ENCODE peak calls at places on chromosome 20, in seven cellular contexts. One of them, this sample, is unnamed.

GRCh38 chr20:23924751-23925150 is 45.2 kb upstream of the CST5 start:
- DNase-seq in fibroblast of lung: no peak
- DNase-seq in naive thymus-derived CD4-positive, alpha-beta T cell: no peak
- DNase-seq in GM12878: no peak
- DNase-seq in Karpas-422: no peak
- DNase-seq in A549: no peak
- DNase-seq in kidney: no peak
- DNase-seq in this sample: no peak

GRCh38 chr20:19375301-19375885 is 163.0 kb downstream of the SLC24A3 start:
- DNase-seq in fibroblast of lung: no peak
- DNase-seq in naive thymus-derived CD4-positive, alpha-beta T cell: no peak
- DNase-seq in GM12878: no peak
- DNase-seq in Karpas-422: no peak
- DNase-seq in A549: no peak
- DNase-seq in kidney: no peak
- DNase-seq in this sample: no peak

GRCh38 chr20:62601172-62601571 is 41.1 kb upstream of the SLCO4A1 start:
- DNase-seq in fibroblast of lung: no peak
- DNase-seq in naive thymus-derived CD4-positive, alpha-beta T cell: no peak
- DNase-seq in GM12878: no peak
- DNase-seq in Karpas-422: no peak
- DNase-seq in A549: no peak
- DNase-seq in kidney: no peak
- DNase-seq in this sample: no peak

GRCh38 chr20:62413025-62413580 is 6.0 kb upstream of the CABLES2 start:
- DNase-seq in fibroblast of lung: no peak
- DNase-seq in naive thymus-derived CD4-positive, alpha-beta T cell: no peak
- DNase-seq in GM12878: no peak
- DNase-seq in Karpas-422: no peak
- DNase-seq in A549: no peak
- DNase-seq in kidney: no peak
- DNase-seq in this sample: no peak

GRCh38 chr20:57259179-57260021 is 7.0 kb downstream of the BMP7 start:
- DNase-seq in fibroblast of lung: no peak
- DNase-seq in naive thymus-derived CD4-positive, alpha-beta T cell: no peak
- DNase-seq in GM12878: no peak
- DNase-seq in Karpas-422: no peak
- DNase-seq in A549: no peak
- DNase-seq in kidney: no peak
- DNase-seq in this sample: no peak

GRCh38 chr20:23160536-23161243 is 74.6 kb upstream of the CD93 start:
- DNase-seq in fibroblast of lung: peak
- DNase-seq in naive thymus-derived CD4-positive, alpha-beta T cell: no peak
- DNase-seq in GM12878: no peak
- DNase-seq in Karpas-422: peak
- DNase-seq in A549: no peak
- DNase-seq in kidney: no peak
- DNase-seq in this sample: no peak

GRCh38 chr20:24970030-24970553 is 21.0 kb downstream of the CST7 start:
- DNase-seq in fibroblast of lung: no peak
- DNase-seq in naive thymus-derived CD4-positive, alpha-beta T cell: no peak
- DNase-seq in GM12878: no peak
- DNase-seq in Karpas-422: no peak
- DNase-seq in A549: no peak
- DNase-seq in kidney: no peak
- DNase-seq in this sample: no peak

GRCh38 chr20:38523697-38524096 is 51.1 kb downstream of the RALGAPB start:
- DNase-seq in fibroblast of lung: peak
- DNase-seq in naive thymus-derived CD4-positive, alpha-beta T cell: no peak
- DNase-seq in GM12878: no peak
- DNase-seq in Karpas-422: no peak
- DNase-seq in A549: peak
- DNase-seq in kidney: no peak
- DNase-seq in this sample: peak

GRCh38 chr20:47296950-47297349 is 59.5 kb downstream of the ZMYND8 start:
- DNase-seq in fibroblast of lung: no peak
- DNase-seq in naive thymus-derived CD4-positive, alpha-beta T cell: peak
- DNase-seq in GM12878: no peak
- DNase-seq in Karpas-422: no peak
- DNase-seq in A549: peak
- DNase-seq in kidney: no peak
- DNase-seq in this sample: no peak

DNA sequence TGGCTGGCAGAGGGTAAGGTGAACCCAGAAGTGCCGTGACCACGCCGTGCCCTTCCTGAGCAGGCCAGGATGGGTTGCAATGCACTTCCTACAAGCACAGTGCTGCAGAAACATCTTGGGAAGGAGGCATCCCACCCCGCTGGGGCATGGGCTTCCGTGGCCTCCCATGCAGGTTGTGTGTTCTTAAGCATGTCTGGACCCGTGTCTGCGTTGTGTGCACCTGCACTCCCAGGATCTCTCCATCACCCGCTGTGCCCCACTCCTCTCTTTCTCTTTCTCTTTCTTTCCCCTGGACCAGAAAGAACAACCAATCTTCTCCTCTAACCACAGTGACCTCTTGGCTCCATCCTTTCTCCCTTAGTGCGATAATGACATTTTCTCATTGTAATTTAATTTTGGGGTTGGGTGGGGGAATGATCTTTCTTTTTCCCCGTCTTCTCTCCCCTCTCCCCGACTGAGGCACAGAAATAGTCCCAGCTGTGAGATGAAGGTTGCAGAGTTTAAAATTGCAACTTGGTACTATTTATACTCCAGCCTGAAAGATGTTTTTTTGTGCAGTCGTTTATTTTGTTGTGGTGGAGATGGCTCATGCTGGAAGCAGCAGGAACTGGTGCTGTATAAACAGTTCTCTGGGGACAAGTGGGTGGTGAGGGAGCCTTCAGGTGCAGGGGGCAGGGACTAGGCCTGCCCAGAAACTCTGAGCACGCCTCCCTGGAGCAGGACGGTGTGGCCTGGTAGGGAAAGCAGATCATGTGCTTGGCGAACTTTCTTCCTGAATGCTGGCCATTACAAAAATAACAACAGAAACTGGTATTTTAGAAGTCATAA is 20.5 kb downstream of the BCAS4 start:
- DNase-seq in fibroblast of lung: peak
- DNase-seq in naive thymus-derived CD4-positive, alpha-beta T cell: peak
- DNase-seq in GM12878: peak
- DNase-seq in Karpas-422: peak
- DNase-seq in A549: no peak
- DNase-seq in kidney: peak
- DNase-seq in this sample: peak
- H3K4me3 ChIP-seq in fibroblast of lung: no peak
- H3K4me3 ChIP-seq in naive thymus-derived CD4-positive, alpha-beta T cell: peak
- H3K4me3 ChIP-seq in GM12878: peak
- H3K4me3 ChIP-seq in Karpas-422: peak
- H3K4me3 ChIP-seq in A549: no peak
- H3K4me3 ChIP-seq in kidney: no peak
- H3K4me3 ChIP-seq in this sample: no peak

DNA sequence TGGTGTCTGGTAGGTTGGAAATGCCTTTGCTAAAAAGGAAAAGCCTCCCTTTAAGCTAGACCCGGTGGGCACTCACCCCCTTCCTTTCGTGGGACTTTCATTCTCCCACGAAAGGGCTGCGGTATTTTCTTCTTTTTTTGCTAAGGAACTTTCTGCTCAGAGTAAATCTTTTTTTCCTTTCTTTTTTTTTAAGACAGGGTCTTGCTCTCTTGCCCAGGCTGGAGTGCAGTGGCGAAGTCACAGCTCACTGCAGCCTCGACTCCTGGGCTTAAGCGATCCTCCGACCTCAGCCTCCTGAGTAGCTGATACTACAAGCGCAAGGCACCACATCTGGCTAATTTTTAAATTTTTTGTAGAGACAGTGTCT is 4.0 kb downstream of the TP53TG5 start:
- DNase-seq in fibroblast of lung: no peak
- DNase-seq in naive thymus-derived CD4-positive, alpha-beta T cell: no peak
- DNase-seq in GM12878: no peak
- DNase-seq in Karpas-422: no peak
- DNase-seq in A549: no peak
- DNase-seq in kidney: no peak
- DNase-seq in this sample: no peak
- H3K4me3 ChIP-seq in fibroblast of lung: no peak
- H3K4me3 ChIP-seq in naive thymus-derived CD4-positive, alpha-beta T cell: peak
- H3K4me3 ChIP-seq in GM12878: no peak
- H3K4me3 ChIP-seq in Karpas-422: no peak
- H3K4me3 ChIP-seq in A549: peak
- H3K4me3 ChIP-seq in kidney: peak
- H3K4me3 ChIP-seq in this sample: peak

DNA sequence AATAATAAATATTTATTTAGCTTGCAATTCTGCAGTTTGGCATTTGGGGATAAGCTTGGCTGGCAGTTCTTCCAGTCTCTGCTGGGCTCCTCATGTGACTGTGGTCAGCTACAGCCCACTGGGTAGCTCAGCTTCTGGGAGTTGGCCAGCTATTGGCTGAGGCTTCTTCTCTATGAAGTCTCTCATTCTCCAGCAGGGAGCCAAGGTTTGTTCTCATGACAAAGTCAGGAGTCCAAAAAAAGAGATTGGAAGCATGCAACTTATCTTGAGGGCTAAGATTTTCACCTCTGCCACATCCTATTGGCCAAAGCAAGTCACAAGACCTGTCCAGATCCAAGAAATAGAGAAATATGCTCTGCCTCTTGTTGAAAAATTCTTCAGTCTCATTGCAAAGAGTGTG is 94.6 kb downstream of the SNAP25 start:
- DNase-seq in fibroblast of lung: peak
- DNase-seq in naive thymus-derived CD4-positive, alpha-beta T cell: no peak
- DNase-seq in GM12878: no peak
- DNase-seq in Karpas-422: no peak
- DNase-seq in A549: no peak
- DNase-seq in kidney: no peak
- DNase-seq in this sample: no peak
- H3K4me3 ChIP-seq in fibroblast of lung: no peak
- H3K4me3 ChIP-seq in naive thymus-derived CD4-positive, alpha-beta T cell: no peak
- H3K4me3 ChIP-seq in GM12878: no peak
- H3K4me3 ChIP-seq in Karpas-422: no peak
- H3K4me3 ChIP-seq in A549: no peak
- H3K4me3 ChIP-seq in kidney: no peak
- H3K4me3 ChIP-seq in this sample: no peak

DNA sequence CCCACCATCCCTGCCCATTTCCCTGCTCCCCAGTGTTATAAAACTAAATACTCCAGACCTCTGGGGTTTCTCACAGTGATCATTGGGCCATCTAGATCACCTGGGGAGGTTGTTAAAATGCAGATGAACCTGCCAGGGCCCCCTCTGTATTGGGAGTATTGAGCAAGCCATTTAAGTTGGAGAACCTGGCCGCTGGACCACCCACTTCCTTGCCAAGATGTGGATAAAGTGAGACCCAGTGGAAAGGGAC is 1.5 kb downstream of the ID1 start:
- DNase-seq in fibroblast of lung: no peak
- DNase-seq in naive thymus-derived CD4-positive, alpha-beta T cell: no peak
- DNase-seq in GM12878: no peak
- DNase-seq in Karpas-422: no peak
- DNase-seq in A549: no peak
- DNase-seq in kidney: no peak
- DNase-seq in this sample: no peak
- H3K4me3 ChIP-seq in fibroblast of lung: peak
- H3K4me3 ChIP-seq in naive thymus-derived CD4-positive, alpha-beta T cell: no peak
- H3K4me3 ChIP-seq in GM12878: no peak
- H3K4me3 ChIP-seq in Karpas-422: no peak
- H3K4me3 ChIP-seq in A549: peak
- H3K4me3 ChIP-seq in kidney: peak
- H3K4me3 ChIP-seq in this sample: peak

GRCh38 chr20:1388706-1389483 is 4.0 kb downstream of the FKBP1A start:
- DNase-seq in fibroblast of lung: no peak
- DNase-seq in naive thymus-derived CD4-positive, alpha-beta T cell: peak
- DNase-seq in GM12878: no peak
- DNase-seq in Karpas-422: peak
- DNase-seq in A549: no peak
- DNase-seq in kidney: no peak
- DNase-seq in this sample: peak

GRCh38 chr20:1386323-1386722 is 6.5 kb downstream of the FKBP1A start:
- DNase-seq in fibroblast of lung: no peak
- DNase-seq in naive thymus-derived CD4-positive, alpha-beta T cell: no peak
- DNase-seq in GM12878: no peak
- DNase-seq in Karpas-422: no peak
- DNase-seq in A549: no peak
- DNase-seq in kidney: no peak
- DNase-seq in this sample: no peak

GRCh38 chr20:1390552-1391403 is 2.1 kb downstream of the FKBP1A start:
- DNase-seq in fibroblast of lung: no peak
- DNase-seq in naive thymus-derived CD4-positive, alpha-beta T cell: no peak
- DNase-seq in GM12878: no peak
- DNase-seq in Karpas-422: peak
- DNase-seq in A549: no peak
- DNase-seq in kidney: no peak
- DNase-seq in this sample: no peak

GRCh38 chr20:1389703-1390385 is 3.0 kb downstream of the FKBP1A start:
- DNase-seq in fibroblast of lung: no peak
- DNase-seq in naive thymus-derived CD4-positive, alpha-beta T cell: no peak
- DNase-seq in GM12878: no peak
- DNase-seq in Karpas-422: peak
- DNase-seq in A549: no peak
- DNase-seq in kidney: no peak
- DNase-seq in this sample: no peak

GRCh38 chr20:1388253-1388652 is 4.6 kb downstream of the FKBP1A start:
- DNase-seq in fibroblast of lung: no peak
- DNase-seq in naive thymus-derived CD4-positive, alpha-beta T cell: no peak
- DNase-seq in GM12878: no peak
- DNase-seq in Karpas-422: no peak
- DNase-seq in A549: no peak
- DNase-seq in kidney: no peak
- DNase-seq in this sample: no peak
- H3K4me3 ChIP-seq in fibroblast of lung: no peak
- H3K4me3 ChIP-seq in naive thymus-derived CD4-positive, alpha-beta T cell: peak
- H3K4me3 ChIP-seq in GM12878: peak
- H3K4me3 ChIP-seq in Karpas-422: no peak
- H3K4me3 ChIP-seq in A549: no peak
- H3K4me3 ChIP-seq in kidney: no peak
- H3K4me3 ChIP-seq in this sample: no peak

GRCh38 chr20:34285450-34285849 is 17.7 kb downstream of the AHCY start:
- DNase-seq in fibroblast of lung: no peak
- DNase-seq in naive thymus-derived CD4-positive, alpha-beta T cell: no peak
- DNase-seq in GM12878: no peak
- DNase-seq in Karpas-422: no peak
- DNase-seq in A549: no peak
- DNase-seq in kidney: no peak
- DNase-seq in this sample: no peak

GRCh38 chr20:34281177-34281576 is 22.0 kb downstream of the AHCY start:
- DNase-seq in fibroblast of lung: no peak
- DNase-seq in naive thymus-derived CD4-positive, alpha-beta T cell: no peak
- DNase-seq in GM12878: no peak
- DNase-seq in Karpas-422: no peak
- DNase-seq in A549: no peak
- DNase-seq in kidney: no peak
- DNase-seq in this sample: no peak

GRCh38 chr20:34283844-34284243 is 19.3 kb downstream of the AHCY start:
- DNase-seq in fibroblast of lung: no peak
- DNase-seq in naive thymus-derived CD4-positive, alpha-beta T cell: no peak
- DNase-seq in GM12878: no peak
- DNase-seq in Karpas-422: no peak
- DNase-seq in A549: no peak
- DNase-seq in kidney: no peak
- DNase-seq in this sample: no peak
- H3K4me3 ChIP-seq in fibroblast of lung: no peak
- H3K4me3 ChIP-seq in naive thymus-derived CD4-positive, alpha-beta T cell: no peak
- H3K4me3 ChIP-seq in GM12878: no peak
- H3K4me3 ChIP-seq in Karpas-422: no peak
- H3K4me3 ChIP-seq in A549: no peak
- H3K4me3 ChIP-seq in kidney: no peak
- H3K4me3 ChIP-seq in this sample: no peak